ENCODE peak calls at places on chromosome 17, in seven cellular contexts. B, C, W, J, I, S and R are unnamed samples.

GRCh38 chr17:82138511-82138992 is 40.5 kb upstream of the FASN start:
- DNase-seq in J (no peak), B (no peak), I (no peak), S (no peak), C (no peak), W (no peak), R (no peak)

GRCh38 chr17:42266918-42267766 is 9.0 kb downstream of the STAT5B start:
- DNase-seq in C (no peak), J (no peak), B (peak; percentile 91), S (peak; percentile 78), I (no peak), W (no peak), R (no peak)

GRCh38 chr17:66508896-66509843 is 206.8 kb downstream of the PRKCA start:
- DNase-seq in I (no peak), B (peak; percentile 97), W (no peak), C (peak; percentile 62), J (no peak), S (no peak), R (peak; percentile 81)

GRCh38 chr17:68057531-68057952 is 22.0 kb downstream of the KPNA2 start:
- DNase-seq in B (peak; percentile 66), J (no peak), C (peak; percentile 53), S (no peak), W (no peak), I (peak; percentile 29), R (no peak)

GRCh38 chr17:35766903-35767510 is 6.3 kb downstream of the C17orf50 start:
- DNase-seq in I (peak; percentile 54), B (peak; percentile 58), W (no peak), C (peak; percentile 60), J (no peak), S (no peak), R (no peak)

GRCh38 chr17:77188084-77189066 is 47.6 kb downstream of the SEC14L1 start:
- DNase-seq in W (no peak), S (no peak), C (peak; percentile 65), J (no peak), B (no peak), I (no peak), R (no peak)

GRCh38 chr17:82696916-82697807 is 1.3 kb downstream of the RAB40B start:
- DNase-seq in B (no peak), S (no peak), J (no peak), C (no peak), I (no peak), W (no peak), R (no peak)

GRCh38 chr17:18129041-18129502 is 20.5 kb downstream of the MYO15A start:
- DNase-seq in C (peak; percentile 24), I (no peak), J (no peak), W (no peak), S (no peak), B (peak; percentile 72), R (no peak)

GRCh38 chr17:67800495-67800928 is 24.8 kb upstream of the BPTF start:
- DNase-seq in W (peak; percentile 25), B (peak; percentile 86), I (peak; percentile 82), S (peak; percentile 9), J (peak; percentile 75), C (peak; percentile 85), R (peak; percentile 31)

GRCh38 chr17:82536220-82537201 is 17.0 kb downstream of the FOXK2 start:
- DNase-seq in J (no peak), W (no peak), B (no peak), I (peak; percentile 13), S (peak; percentile 66), C (peak; percentile 97), R (no peak)

GRCh38 chr17:1471931-1472727 is 16.1 kb upstream of the CRK start:
- DNase-seq in C (no peak), I (no peak), S (no peak), J (no peak), B (no peak), W (no peak), R (no peak)

GRCh38 chr17:4004517-4005295 is 40.5 kb upstream of the ATP2A3 start:
- DNase-seq in W (peak; percentile 51), C (peak; percentile 49), I (peak; percentile 89), B (peak; percentile 56), J (peak; percentile 50), S (no peak), R (no peak)

GRCh38 chr17:55726440-55726839 is 3.8 kb upstream of the TMEM100 start:
- DNase-seq in I (no peak), J (peak; percentile 47), S (peak; percentile 75), C (peak; percentile 41), B (peak; percentile 34), W (no peak), R (peak; percentile 52)

GRCh38 chr17:42675984-42676423 is 790 bp downstream of the PLEKHH3 start:
- DNase-seq in I (peak; percentile 43), B (peak; percentile 47), C (peak; percentile 45), J (peak; percentile 68), W (no peak), S (no peak), R (no peak)

GRCh38 chr17:8611135-8611534 is 19.4 kb downstream of the MYH10 start:
- DNase-seq in C (peak; percentile 22), J (no peak), W (no peak), I (no peak), S (peak; percentile 61), B (no peak), R (no peak)

GRCh38 chr17:82429824-82430223 is 11.4 kb upstream of the OGFOD3 start:
- DNase-seq in J (no peak), B (no peak), S (no peak), W (no peak), I (no peak), C (no peak), R (no peak)

GRCh38 chr17:50184057-50184456 is 17.4 kb downstream of the COL1A1 start:
- DNase-seq in S (no peak), W (no peak), I (no peak), B (no peak), C (no peak), J (no peak), R (no peak)

GRCh38 chr17:56174421-56174820 is 21.1 kb downstream of the ANKFN1 start:
- DNase-seq in B (no peak), C (no peak), W (no peak), J (no peak), I (no peak), S (no peak), R (no peak)

GRCh38 chr17:44219126-44219635 is 294 bp downstream of the UBTF start:
- DNase-seq in W (peak; percentile 62), I (peak; percentile 79), B (peak; percentile 81), J (peak; percentile 80), C (peak; percentile 54), S (no peak), R (no peak)

GRCh38 chr17:58575511-58575910 is 61.1 kb upstream of the MTMR4 start:
- DNase-seq in C (peak; percentile 28), B (peak; percentile 28), W (no peak), I (no peak), S (peak; percentile 9), J (no peak), R (no peak)

GRCh38 chr17:18070861-18071340 is 16.8 kb upstream of the DRG2 start:
- DNase-seq in W (no peak), J (no peak), C (peak; percentile 8), S (no peak), B (no peak), I (no peak), R (peak; percentile 16)

GRCh38 chr17:73877962-73878361 is 233.7 kb upstream of the SDK2 start:
- DNase-seq in I (no peak), C (no peak), W (no peak), B (no peak), J (no peak), S (no peak), R (no peak)

GRCh38 chr17:1820518-1821252 is 9.0 kb downstream of the SMYD4 start:
- DNase-seq in S (no peak), J (no peak), C (no peak), B (no peak), W (no peak), I (no peak), R (no peak)

GRCh38 chr17:47981462-47981861 is 10.5 kb downstream of the CDK5RAP3 start:
- DNase-seq in C (no peak), W (no peak), J (no peak), S (no peak), B (no peak), I (no peak), R (no peak)

GRCh38 chr17:63830904-63831491 is 3.5 kb upstream of the FTSJ3 start:
- DNase-seq in S (no peak), J (no peak), I (no peak), C (no peak), W (no peak), B (no peak), R (no peak)

DNA sequence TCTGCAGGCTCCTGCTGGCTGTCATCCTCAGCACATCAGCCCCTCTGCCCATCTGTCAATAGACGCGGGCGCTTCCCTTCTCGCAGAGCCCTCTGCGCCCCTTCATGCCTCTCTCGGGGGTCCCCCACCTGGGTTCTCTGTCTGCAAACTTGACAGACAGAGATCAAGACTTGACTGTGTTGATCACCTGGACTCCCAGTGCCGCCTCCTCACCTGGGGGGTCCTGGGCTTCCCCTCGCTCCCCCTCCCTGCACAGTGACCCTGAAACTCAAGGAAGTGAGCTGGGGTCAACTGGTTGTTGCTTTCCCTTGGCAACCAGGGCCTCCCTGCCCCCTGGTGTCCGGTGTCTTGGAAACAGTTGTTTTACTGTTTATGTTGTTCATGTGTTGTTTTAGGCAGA is 31.9 kb downstream of the RNF213 start:
- DNase-seq in C (no peak), B (no peak), J (no peak), S (no peak), W (no peak), I (no peak), R (no peak)
- TF ChIP-seq CTCF in C (no peak), B (peak; percentile 9), J (no peak), S (no peak), W (no peak), I (no peak), R (no peak)

DNA sequence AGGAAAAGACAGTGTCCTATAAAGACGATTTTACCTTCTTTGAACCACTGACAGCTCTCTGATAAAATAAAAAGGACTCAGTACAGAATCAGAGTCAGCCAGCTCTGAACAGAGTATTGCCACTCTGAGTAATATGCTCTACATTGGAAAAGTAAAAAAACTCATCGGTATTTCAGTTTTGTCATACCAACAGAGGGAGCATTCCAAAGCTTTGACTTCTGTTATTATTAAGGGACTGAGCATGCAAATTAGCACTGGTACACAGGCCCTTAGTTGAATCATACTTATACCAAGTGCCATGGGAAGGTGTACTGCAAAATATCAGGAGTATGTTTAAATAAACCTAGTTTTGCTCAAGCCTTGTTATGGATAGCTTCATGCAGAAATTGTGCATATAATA is 509.0 kb upstream of the KIF2B start:
- DNase-seq in I (no peak), C (no peak), W (no peak), S (no peak), B (no peak), J (no peak), R (no peak)
- TF ChIP-seq CTCF in I (no peak), C (no peak), W (no peak), S (no peak), B (no peak), J (no peak), R (no peak)

DNA sequence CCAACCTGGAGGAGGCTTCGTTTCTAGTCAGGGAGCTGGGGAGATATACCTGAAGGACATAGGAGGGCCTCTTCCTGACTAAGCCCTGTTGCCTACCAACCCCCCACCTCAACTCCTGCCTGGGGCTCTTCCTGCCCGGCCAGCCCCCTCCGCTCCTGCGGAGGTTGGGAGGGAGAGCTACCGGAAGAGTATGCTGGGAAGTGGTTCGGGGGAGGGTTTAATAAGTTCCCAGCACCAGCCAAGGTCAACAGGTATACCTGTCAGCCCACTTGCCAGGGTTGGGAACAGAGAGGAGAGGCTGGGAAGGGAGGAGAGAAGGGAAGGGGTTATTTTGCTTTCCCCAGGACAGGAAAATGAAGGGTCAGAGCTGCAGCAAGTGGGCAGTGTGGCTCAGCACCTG is 4.7 kb downstream of the PPP1R1B start:
- DNase-seq in C (no peak), B (no peak), W (no peak), J (no peak), I (no peak), S (no peak), R (no peak)
- TF ChIP-seq CTCF in C (no peak), B (no peak), W (no peak), J (no peak), I (no peak), S (no peak), R (no peak)

GRCh38 chr17:69978056-69978646 is 96.9 kb upstream of the KCNJ16 start:
- DNase-seq in I (no peak), B (no peak), S (no peak), C (no peak), J (no peak), W (no peak), R (no peak)
- TF ChIP-seq CTCF in I (no peak), B (no peak), S (no peak), C (no peak), J (no peak), W (no peak), R (no peak)